ENCODE peak calls at places on chromosomes 12 and 14, in five cellular contexts. S, V, W, H and Q are unnamed samples.

GRCh38 chr12:52130695-52131094 is 51.2 kb downstream of the SMIM41 start:
- DNase-seq in H (no peak), S (no peak), V (no peak), W (no peak), Q (no peak)

GRCh38 chr12:2751230-2751629 is 43.5 kb upstream of the FKBP4 start:
- DNase-seq in W (no peak), V (no peak), H (no peak), S (no peak), Q (no peak)

GRCh38 chr14:93120952-93121834 is 5.5 kb upstream of the ITPK1 start:
- DNase-seq in H (no peak), W (no peak), V (no peak), S (no peak), Q (no peak)

GRCh38 chr12:87136330-87136976 is 880.3 kb upstream of the MGAT4C start:
- DNase-seq in S (no peak), V (peak; percentile 65), W (peak; percentile 51), H (peak; percentile 43), Q (no peak)

GRCh38 chr12:128069359-128069997 is 197.5 kb upstream of the TMEM132C start:
- DNase-seq in S (no peak), V (peak; percentile 68), H (peak; percentile 29), W (peak; percentile 33), Q (peak; percentile 4)

GRCh38 chr12:111728795-111729194 is 37.9 kb upstream of the ALDH2 start:
- DNase-seq in W (no peak), H (no peak), S (no peak), V (no peak), Q (no peak)

GRCh38 chr12:57234233-57234570 is 4.7 kb downstream of the SHMT2 start:
- DNase-seq in W (no peak), S (no peak), V (no peak), H (no peak), Q (no peak)

GRCh38 chr14:46651526-46652144 is at the start of gene RPL10L:
- DNase-seq in W (no peak), H (no peak), V (no peak), S (no peak), Q (no peak)

GRCh38 chr14:102782974-102783373 is 5.7 kb downstream of the TRAF3 start:
- DNase-seq in W (no peak), S (no peak), H (no peak), V (no peak), Q (no peak)

GRCh38 chr14:103943673-103944072 is 1.3 kb upstream of the RD3L start:
- DNase-seq in S (no peak), W (no peak), V (no peak), H (peak; percentile 42), Q (no peak)

GRCh38 chr12:6332459-6332858 is 9.4 kb downstream of the TNFRSF1A start:
- DNase-seq in W (peak; percentile 97), S (no peak), H (peak; percentile 87), V (peak; percentile 74), Q (no peak)

GRCh38 chr12:131986361-131986760 is 36.6 kb downstream of the EP400 start:
- DNase-seq in S (no peak), V (no peak), W (no peak), H (no peak), Q (no peak)

GRCh38 chr14:80080601-80081000 is 130.7 kb downstream of the DIO2 start:
- DNase-seq in H (no peak), S (no peak), V (no peak), W (no peak), Q (no peak)

GRCh38 chr14:105605501-105606304 is 79.3 kb downstream of the TMEM121 start:
- DNase-seq in S (no peak), V (no peak), H (no peak), W (no peak), Q (no peak)

GRCh38 chr12:132248439-132249157 is 80.8 kb downstream of the GALNT9 start:
- DNase-seq in V (no peak), H (no peak), S (no peak), W (no peak), Q (no peak)

GRCh38 chr12:17809206-17809605 is 280.8 kb downstream of the RERGL start:
- DNase-seq in V (no peak), H (no peak), S (no peak), W (no peak), Q (no peak)

GRCh38 chr12:9760699-9761406 is at the start of gene CD69:
- DNase-seq in V (no peak), S (peak; percentile 89), H (no peak), W (no peak), Q (no peak)

GRCh38 chr14:45140661-45141187 is 5.0 kb downstream of the FANCM start:
- DNase-seq in H (no peak), W (peak; percentile 74), S (no peak), V (no peak), Q (no peak)

GRCh38 chr12:1501695-1502440 is 92.5 kb downstream of the FBXL14 start:
- DNase-seq in V (no peak), W (no peak), H (no peak), S (no peak), Q (no peak)

GRCh38 chr12:114760151-114760877 is 76.3 kb upstream of the TBX3 start:
- DNase-seq in W (peak; percentile 39), H (no peak), S (no peak), V (no peak), Q (no peak)

GRCh38 chr14:61492474-61492873 is 171.1 kb downstream of the PRKCH start:
- DNase-seq in H (no peak), W (no peak), S (peak; percentile 22), V (no peak), Q (no peak)

GRCh38 chr12:106269150-106269771 is 21.4 kb upstream of the CKAP4 start:
- DNase-seq in W (no peak), S (no peak), V (no peak), H (no peak), Q (no peak)

GRCh38 chr12:90237841-90238240 is 529.2 kb upstream of the ATP2B1 start:
- DNase-seq in V (no peak), W (no peak), H (no peak), S (no peak), Q (no peak)

GRCh38 chr14:71665157-71665556 is 267.1 kb upstream of the RGS6 start:
- DNase-seq in S (no peak), W (peak; percentile 38), V (peak; percentile 85), H (peak; percentile 80), Q (no peak)

GRCh38 chr14:101774006-101774755 is 12.7 kb downstream of the PPP2R5C start:
- DNase-seq in H (no peak), W (no peak), V (no peak), S (no peak), Q (no peak)

GRCh38 chr14:52694761-52695480 is 437 bp downstream of the ERO1A start:
- DNase-seq in V (peak; percentile 52), H (peak; percentile 31), W (peak; percentile 60), S (peak; percentile 71), Q (peak; percentile 21)

GRCh38 chr12:124438415-124439056 is 128.9 kb downstream of the NCOR2 start:
- DNase-seq in H (no peak), V (no peak), W (no peak), S (no peak), Q (no peak)